ENCODE peak calls at places on chromosomes 16 and 17, in four cellular contexts. One of them, this sample, is unnamed.

GRCh38 chr16:30069575-30070462 is 4.3 kb downstream of the ALDOA start:
- DNase-seq in heart right ventricle: peak
- DNase-seq in thoracic aorta: no peak
- DNase-seq in dorsolateral prefrontal cortex: no peak
- DNase-seq in this sample: no peak

GRCh38 chr17:7988750-7989178 is 13.7 kb upstream of the GUCY2D start:
- DNase-seq in dorsolateral prefrontal cortex: no peak
- DNase-seq in thoracic aorta: peak
- DNase-seq in heart right ventricle: peak
- DNase-seq in this sample: peak

GRCh38 chr17:19344311-19345066 is 18.0 kb downstream of the B9D1 start:
- DNase-seq in thoracic aorta: no peak
- DNase-seq in heart right ventricle: no peak
- DNase-seq in dorsolateral prefrontal cortex: peak
- DNase-seq in this sample: peak

GRCh38 chr16:87608400-87608985 is 6.2 kb downstream of the JPH3 start:
- DNase-seq in heart right ventricle: peak
- DNase-seq in dorsolateral prefrontal cortex: no peak
- DNase-seq in thoracic aorta: no peak
- DNase-seq in this sample: no peak

GRCh38 chr16:2364638-2365210 is 24.2 kb upstream of the ABCA3 start:
- DNase-seq in dorsolateral prefrontal cortex: no peak
- DNase-seq in thoracic aorta: no peak
- DNase-seq in heart right ventricle: no peak
- DNase-seq in this sample: no peak

GRCh38 chr17:78387982-78388941 is 9.8 kb downstream of the PGS1 start:
- DNase-seq in dorsolateral prefrontal cortex: no peak
- DNase-seq in heart right ventricle: peak
- DNase-seq in thoracic aorta: no peak
- DNase-seq in this sample: peak

GRCh38 chr16:76943936-76944335 is 247.1 kb upstream of the MON1B start:
- DNase-seq in dorsolateral prefrontal cortex: no peak
- DNase-seq in heart right ventricle: no peak
- DNase-seq in thoracic aorta: no peak
- DNase-seq in this sample: no peak

GRCh38 chr16:58225965-58226602 is 28.2 kb upstream of the CSNK2A2 start:
- DNase-seq in thoracic aorta: no peak
- DNase-seq in heart right ventricle: no peak
- DNase-seq in dorsolateral prefrontal cortex: no peak
- DNase-seq in this sample: no peak

GRCh38 chr17:41328207-41328606 is 12.7 kb upstream of the KRTAP17-1 start:
- DNase-seq in thoracic aorta: no peak
- DNase-seq in heart right ventricle: no peak
- DNase-seq in dorsolateral prefrontal cortex: no peak
- DNase-seq in this sample: no peak

GRCh38 chr17:68431661-68432071 is 25.6 kb downstream of the WIPI1 start:
- DNase-seq in dorsolateral prefrontal cortex: no peak
- DNase-seq in heart right ventricle: no peak
- DNase-seq in thoracic aorta: no peak
- DNase-seq in this sample: no peak

GRCh38 chr17:17515921-17516295 is 19.7 kb upstream of the RASD1 start:
- DNase-seq in heart right ventricle: no peak
- DNase-seq in dorsolateral prefrontal cortex: no peak
- DNase-seq in thoracic aorta: no peak
- DNase-seq in this sample: no peak

DNA sequence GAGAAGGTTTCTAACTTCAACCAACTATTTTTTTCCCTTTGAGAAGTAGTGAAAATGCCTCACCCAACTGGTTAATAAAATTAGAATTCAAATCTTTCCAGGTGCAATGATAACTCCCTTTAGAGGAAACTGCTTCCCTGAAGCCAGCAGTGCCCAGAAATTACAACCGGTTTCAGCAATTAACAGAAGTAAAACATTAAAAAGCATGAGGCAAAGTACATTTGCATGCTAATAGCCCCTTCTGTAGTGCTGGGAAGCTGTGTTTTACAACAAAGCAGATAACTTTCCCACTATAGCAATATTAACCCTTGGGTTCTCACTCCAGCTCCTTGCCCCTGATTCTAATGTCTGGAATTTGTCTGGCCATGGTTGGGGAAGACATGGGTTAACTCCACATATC is 101.8 kb downstream of the SOX9 start:
- DNase-seq in thoracic aorta: no peak
- DNase-seq in dorsolateral prefrontal cortex: no peak
- DNase-seq in heart right ventricle: no peak
- DNase-seq in this sample: no peak
- H3K4me3 ChIP-seq in thoracic aorta: no peak
- H3K4me3 ChIP-seq in dorsolateral prefrontal cortex: no peak
- H3K4me3 ChIP-seq in heart right ventricle: no peak
- H3K4me3 ChIP-seq in this sample: no peak

GRCh38 chr16:17469011-17469741 is 1.6 kb downstream of the XYLT1 start:
- DNase-seq in thoracic aorta: no peak
- DNase-seq in dorsolateral prefrontal cortex: no peak
- DNase-seq in heart right ventricle: no peak
- DNase-seq in this sample: no peak

GRCh38 chr16:17470871-17471744 is at the start of gene XYLT1:
- DNase-seq in dorsolateral prefrontal cortex: no peak
- DNase-seq in thoracic aorta: peak
- DNase-seq in heart right ventricle: peak
- DNase-seq in this sample: peak

GRCh38 chr16:17468611-17469010 is 2.1 kb downstream of the XYLT1 start:
- DNase-seq in heart right ventricle: no peak
- DNase-seq in thoracic aorta: no peak
- DNase-seq in dorsolateral prefrontal cortex: no peak
- DNase-seq in this sample: no peak

GRCh38 chr16:17470002-17470870 is 524 bp downstream of the XYLT1 start:
- DNase-seq in thoracic aorta: no peak
- DNase-seq in heart right ventricle: no peak
- DNase-seq in dorsolateral prefrontal cortex: no peak
- DNase-seq in this sample: peak

GRCh38 chr16:17469742-17470001 is 1.1 kb downstream of the XYLT1 start:
- DNase-seq in heart right ventricle: no peak
- DNase-seq in dorsolateral prefrontal cortex: no peak
- DNase-seq in thoracic aorta: no peak
- DNase-seq in this sample: no peak
- H3K27ac ChIP-seq in heart right ventricle: no peak
- H3K27ac ChIP-seq in dorsolateral prefrontal cortex: peak
- H3K27ac ChIP-seq in thoracic aorta: peak
- H3K27ac ChIP-seq in this sample: peak

GRCh38 chr16:70472786-70473433 is 18.5 kb downstream of the FCSK start:
- DNase-seq in thoracic aorta: no peak
- DNase-seq in heart right ventricle: no peak
- DNase-seq in dorsolateral prefrontal cortex: no peak
- DNase-seq in this sample: no peak

GRCh38 chr16:70470927-70471341 is 16.5 kb downstream of the FCSK start:
- DNase-seq in thoracic aorta: no peak
- DNase-seq in heart right ventricle: no peak
- DNase-seq in dorsolateral prefrontal cortex: no peak
- DNase-seq in this sample: no peak

GRCh38 chr16:70474320-70475053 is 20.1 kb downstream of the FCSK start:
- DNase-seq in thoracic aorta: no peak
- DNase-seq in dorsolateral prefrontal cortex: no peak
- DNase-seq in heart right ventricle: no peak
- DNase-seq in this sample: no peak

GRCh38 chr16:70475054-70475871 is 20.9 kb downstream of the FCSK start:
- DNase-seq in thoracic aorta: no peak
- DNase-seq in dorsolateral prefrontal cortex: no peak
- DNase-seq in heart right ventricle: no peak
- DNase-seq in this sample: no peak

DNA sequence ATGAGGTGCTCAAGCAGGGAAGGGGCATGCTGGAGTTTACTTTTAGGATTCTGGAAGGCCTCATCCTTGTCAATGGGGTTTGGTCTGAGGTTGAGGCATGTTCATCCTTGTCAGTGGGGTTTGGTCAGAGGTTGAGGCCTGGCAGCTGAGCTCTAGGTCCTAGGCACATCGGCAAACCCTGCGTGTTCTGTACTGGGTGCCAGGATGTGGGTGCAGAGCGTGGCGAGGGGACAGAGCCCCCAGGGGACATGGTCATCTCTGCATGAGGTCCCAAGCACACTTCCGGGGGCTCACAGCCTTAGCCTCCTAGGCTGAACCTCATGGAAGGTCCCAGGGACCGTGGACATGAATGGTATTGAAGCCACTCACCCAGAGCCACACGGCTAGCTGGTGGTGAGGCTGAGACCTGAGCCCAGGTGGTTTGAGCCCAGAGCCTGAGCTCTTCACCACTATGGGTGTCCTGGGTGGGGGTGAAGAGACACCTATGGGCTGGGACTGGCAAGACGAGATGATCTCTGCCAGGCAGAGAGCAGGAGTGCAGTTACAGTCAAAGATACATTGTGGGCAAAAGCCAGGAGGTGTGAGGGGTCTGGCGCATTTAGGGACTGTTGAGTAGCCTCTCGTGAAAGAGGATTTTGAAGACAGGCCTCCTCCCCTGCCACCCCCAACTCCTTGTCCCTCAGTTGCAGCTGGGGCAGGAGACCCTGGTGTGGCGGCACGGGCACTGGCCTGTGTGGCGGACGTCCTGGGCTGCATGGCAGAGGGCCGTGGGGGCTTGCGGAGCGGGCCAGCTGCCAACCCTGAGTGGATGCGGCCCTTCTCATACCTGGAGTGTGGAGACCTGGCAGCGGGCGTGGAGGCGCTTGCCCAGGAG is 19.3 kb downstream of the FCSK start:
- DNase-seq in dorsolateral prefrontal cortex: no peak
- DNase-seq in thoracic aorta: no peak
- DNase-seq in heart right ventricle: no peak
- DNase-seq in this sample: no peak
- TF ChIP-seq CTCF in dorsolateral prefrontal cortex: no peak
- TF ChIP-seq CTCF in thoracic aorta: no peak
- TF ChIP-seq CTCF in heart right ventricle: no peak
- TF ChIP-seq CTCF in this sample: no peak

DNA sequence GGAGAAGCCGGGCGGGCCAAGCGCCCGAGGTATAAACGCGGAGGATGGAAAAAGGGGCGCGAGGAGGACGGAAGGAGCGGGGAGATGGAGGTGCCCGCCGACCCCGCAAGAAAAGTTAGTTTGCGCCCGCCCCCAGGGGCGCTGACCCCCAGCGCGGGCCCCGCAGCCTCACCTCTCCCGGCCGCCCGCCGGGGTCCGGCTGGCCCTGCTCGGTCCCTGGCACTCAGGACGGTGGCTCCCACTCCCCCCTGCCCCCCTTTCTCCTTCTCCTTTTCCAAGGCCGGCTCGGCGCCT is 161 bp downstream of the CASKIN2 start:
- DNase-seq in dorsolateral prefrontal cortex: no peak
- DNase-seq in heart right ventricle: no peak
- DNase-seq in thoracic aorta: no peak
- DNase-seq in this sample: no peak
- H3K4me3 ChIP-seq in dorsolateral prefrontal cortex: peak
- H3K4me3 ChIP-seq in heart right ventricle: peak
- H3K4me3 ChIP-seq in thoracic aorta: peak
- H3K4me3 ChIP-seq in this sample: peak

This sample was measured in Peyer's patch.